ENCODE peak calls at places on chromosomes 13 and 19, in five cellular contexts. X is GM12878, O is K562, S is SK-N-SH, K is HepG2. M is an unnamed sample.

GRCh38 chr13:97289514-97290298 is 67.6 kb downstream of the MBNL2 start:
- DNase-seq in X (no peak), O (no peak), S (no peak), K (no peak), M (no peak)

GRCh38 chr13:51676739-51677138 is 92.5 kb downstream of the WDFY2 start:
- DNase-seq in X (no peak), O (no peak), S (no peak), K (no peak), M (no peak)

GRCh38 chr19:47511128-47511517 is 3.7 kb downstream of the NAPA start:
- DNase-seq in X (no peak), O (no peak), S (no peak), K (no peak), M (no peak)

GRCh38 chr13:41386206-41386605 is 71.1 kb upstream of the RGCC start:
- DNase-seq in X (no peak), O (no peak), S (no peak), K (no peak), M (no peak)

GRCh38 chr13:73162912-73163911 is 104.4 kb downstream of the KLF5 start:
- DNase-seq in X (no peak), O (no peak), S (no peak), K (peak), M (no peak)

GRCh38 chr19:6551607-6552450 is 21.0 kb downstream of the TNFSF9 start:
- DNase-seq in X (no peak), O (peak), S (peak), K (peak), M (no peak)

GRCh38 chr13:94115054-94115453 is 364.4 kb downstream of the DCT start:
- DNase-seq in X (no peak), O (no peak), S (no peak), K (no peak), M (no peak)

GRCh38 chr13:80454245-80454644 is 113.3 kb upstream of the SPRY2 start:
- DNase-seq in X (peak), O (no peak), S (no peak), K (no peak), M (peak)

GRCh38 chr13:83499286-83499685 is 383.0 kb downstream of the SLITRK1 start:
- DNase-seq in X (no peak), O (no peak), S (no peak), K (no peak), M (no peak)

GRCh38 chr19:47109541-47110375 is 3.8 kb downstream of the ZC3H4 start:
- DNase-seq in X (no peak), O (peak), S (no peak), K (no peak), M (peak)

GRCh38 chr19:57171551-57172081 is 4.3 kb upstream of the DUXA start:
- DNase-seq in X (no peak), O (no peak), S (peak), K (peak), M (peak)

GRCh38 chr19:48746738-48747575 is at the start of gene IZUMO1:
- DNase-seq in X (no peak), O (peak), S (peak), K (no peak), M (peak)

GRCh38 chr13:76917096-76917495 is 30.9 kb upstream of the KCTD12 start:
- DNase-seq in X (no peak), O (no peak), S (no peak), K (no peak), M (no peak)

GRCh38 chr19:48633148-48634035 is 3.8 kb downstream of the DBP start:
- DNase-seq in X (no peak), O (peak), S (no peak), K (no peak), M (no peak)

GRCh38 chr13:43159007-43159406 is 135.6 kb downstream of the DNAJC15 start:
- DNase-seq in X (no peak), O (no peak), S (no peak), K (no peak), M (no peak)

GRCh38 chr13:100423375-100423774 is 165.2 kb downstream of the GGACT start:
- DNase-seq in X (no peak), O (no peak), S (no peak), K (no peak), M (peak)

GRCh38 chr13:24625870-24626419 is 54.3 kb upstream of the ATP12A start:
- DNase-seq in X (no peak), O (no peak), S (no peak), K (no peak), M (no peak)

GRCh38 chr13:29934531-29935308 is 84.3 kb upstream of the UBL3 start:
- DNase-seq in X (no peak), O (no peak), S (no peak), K (no peak), M (no peak)

GRCh38 chr13:29936961-29937360 is 86.5 kb upstream of the UBL3 start:
- DNase-seq in X (no peak), O (no peak), S (no peak), K (no peak), M (no peak)

GRCh38 chr13:29936051-29936813 is 85.8 kb upstream of the UBL3 start:
- DNase-seq in X (no peak), O (no peak), S (no peak), K (no peak), M (peak)

GRCh38 chr13:29935309-29935981 is 85.0 kb upstream of the UBL3 start:
- DNase-seq in X (peak), O (no peak), S (no peak), K (no peak), M (peak)

GRCh38 chr13:29933401-29933800 is 83.0 kb upstream of the UBL3 start:
- DNase-seq in X (no peak), O (no peak), S (no peak), K (no peak), M (no peak)
- TF ChIP-seq GABPA in X (no peak), O (no peak), S (no peak), K (no peak), M (no peak)

GRCh38 chr19:45794627-45795026 is 2.0 kb upstream of the DMWD start:
- DNase-seq in X (no peak), O (no peak), S (no peak), K (no peak), M (no peak)
- TF ChIP-seq REST in X (no peak), O (no peak), S (no peak), K (no peak), M (no peak)

GRCh38 chr19:13597625-13598024 is 91.3 kb upstream of the CACNA1A start:
- DNase-seq in X (peak), O (peak), S (peak), K (peak), M (peak)
- TF ChIP-seq GABPA in X (no peak), O (no peak), S (no peak), K (no peak), M (no peak)

GRCh38 chr19:35295453-35295791 is 3.5 kb downstream of the MAG start:
- DNase-seq in X (no peak), O (no peak), S (no peak), K (no peak), M (no peak)
- TF ChIP-seq REST in X (no peak), O (no peak), S (no peak), K (no peak), M (no peak)

GRCh38 chr19:51009061-51009891 is 7.9 kb upstream of the KLK8 start:
- DNase-seq in X (no peak), O (no peak), S (peak), K (no peak), M (no peak)

GRCh38 chr19:51012661-51013190 is 6.8 kb downstream of the KLK10 start:
- DNase-seq in X (no peak), O (no peak), S (no peak), K (no peak), M (no peak)

GRCh38 chr19:51007488-51007887 is 6.1 kb upstream of the KLK8 start:
- DNase-seq in X (no peak), O (no peak), S (no peak), K (no peak), M (no peak)

GRCh38 chr19:51006406-51006805 is 5.0 kb upstream of the KLK8 start:
- DNase-seq in X (no peak), O (no peak), S (peak), K (no peak), M (no peak)

GRCh38 chr19:51010066-51010795 is 8.8 kb upstream of the KLK8 start:
- DNase-seq in X (no peak), O (no peak), S (no peak), K (no peak), M (no peak)
- TF ChIP-seq GABPA in X (no peak), O (no peak), S (no peak), K (no peak), M (no peak)

DNA sequence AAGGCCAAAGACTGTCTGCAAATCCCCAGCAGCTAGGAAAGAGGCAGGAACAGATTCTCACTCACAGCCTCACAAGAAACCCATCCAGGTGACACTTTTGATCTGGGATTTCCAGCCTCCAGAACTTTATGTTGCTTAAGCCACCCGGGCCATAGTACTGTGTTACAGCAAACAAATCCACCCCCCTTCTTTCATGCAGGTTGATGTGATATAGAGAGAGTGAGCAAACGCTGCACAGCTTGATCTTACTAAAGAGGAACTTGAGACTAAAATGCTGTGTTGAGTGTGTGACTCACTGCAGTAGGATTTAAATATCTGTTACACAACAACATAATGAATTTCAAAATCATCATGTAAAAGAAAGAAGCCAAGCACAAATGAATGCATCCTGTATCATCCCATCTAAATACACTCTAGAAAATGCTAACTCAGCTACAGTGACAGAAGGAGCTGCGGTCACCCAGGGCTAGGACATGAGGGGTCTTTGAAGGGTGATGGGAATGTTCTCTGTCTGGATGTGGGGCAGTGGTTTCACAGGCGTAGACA is 32.2 kb downstream of the RCBTB2 start:
- DNase-seq in X (no peak), O (no peak), S (no peak), K (peak), M (peak)
- TF ChIP-seq REST in X (no peak), O (no peak), S (no peak), K (no peak), M (no peak)

GRCh38 chr19:17213334-17213733 is 1.8 kb upstream of the USE1 start:
- DNase-seq in X (no peak), O (no peak), S (no peak), K (no peak), M (no peak)

GRCh38 chr19:17219286-17219685 is 4.1 kb downstream of the USE1 start:
- DNase-seq in X (no peak), O (no peak), S (no peak), K (no peak), M (no peak)

GRCh38 chr19:17215125-17215971 is at the start of gene USE1:
- DNase-seq in X (peak), O (peak), S (peak), K (peak), M (peak)

GRCh38 chr19:17214531-17215124 is 529 bp upstream of the USE1 start:
- DNase-seq in X (no peak), O (peak), S (peak), K (no peak), M (no peak)

GRCh38 chr19:17216058-17216670 is 1.0 kb downstream of the USE1 start:
- DNase-seq in X (no peak), O (peak), S (peak), K (no peak), M (peak)
- TF ChIP-seq GABPA in X (no peak), O (no peak), S (no peak), K (no peak), M (no peak)

GRCh38 chr13:112346173-112346898 is 29.8 kb upstream of the SPACA7 start:
- DNase-seq in X (no peak), O (no peak), S (no peak), K (no peak), M (no peak)
- TF ChIP-seq REST in X (no peak), O (no peak), S (no peak), K (no peak), M (no peak)

DNA sequence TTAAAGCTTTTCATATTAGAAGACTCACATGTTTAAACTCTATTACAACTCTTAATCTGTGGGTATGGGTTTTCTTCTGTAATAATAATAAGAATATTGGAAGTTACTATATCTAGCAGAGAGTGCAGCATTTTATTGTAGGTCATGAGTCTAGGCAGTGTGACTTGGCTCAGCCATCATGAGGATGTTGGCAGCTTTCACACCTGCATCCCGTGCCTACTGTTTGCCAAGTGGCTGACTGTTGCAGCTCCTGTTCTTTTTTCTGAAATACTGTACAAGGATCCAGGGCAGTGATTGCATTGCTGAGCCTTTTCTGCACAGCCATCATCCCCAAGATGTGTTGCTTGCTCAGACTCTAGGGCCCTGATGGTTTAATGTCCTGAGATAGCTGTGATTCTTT is 47.4 kb downstream of the MTUS2 start:
- DNase-seq in X (no peak), O (no peak), S (no peak), K (no peak), M (no peak)
- TF ChIP-seq GABPA in X (no peak), O (no peak), S (no peak), K (no peak), M (no peak)